ENCODE peak calls at places on chromosome 16, in ten cellular contexts. H is WERI-Rb-1; P is GM23338; B is stomach; C is mammary epithelial cell; M is neural progenitor cell; K is left lung; R is CD8-positive, alpha-beta memory T cell; U is HCT116; I is CD4-positive, alpha-beta T cell. Z is an unnamed sample.

GRCh38 chr16:641326-642188 is at the start of gene MCRIP2:
- DNase-seq in H (peak), C (peak), M (peak), R (peak), I (no peak), P (peak), U (no peak), K (peak), B (peak), Z (no peak)

GRCh38 chr16:47197536-47198179 is 53.9 kb upstream of the NETO2 start:
- DNase-seq in P (no peak), C (no peak), U (no peak), M (no peak), R (no peak), I (no peak), H (no peak), K (no peak), B (no peak), Z (no peak)

GRCh38 chr16:31265329-31266245 is 5.8 kb downstream of the ITGAM start:
- DNase-seq in K (peak), M (no peak), C (peak), I (no peak), R (peak), P (peak), U (no peak), B (peak), H (no peak), Z (peak)

GRCh38 chr16:84709609-84710008 is 9.8 kb downstream of the USP10 start:
- DNase-seq in M (no peak), P (no peak), R (no peak), I (no peak), B (no peak), K (no peak), U (no peak), H (no peak), C (no peak), Z (no peak)

GRCh38 chr16:58497468-58497867 is 2.5 kb upstream of the NDRG4 start:
- DNase-seq in M (no peak), I (no peak), C (no peak), P (no peak), U (no peak), B (no peak), H (no peak), R (no peak), K (no peak), Z (no peak)

GRCh38 chr16:69691980-69692911 is 34.1 kb downstream of the NQO1 start:
- DNase-seq in K (no peak), I (no peak), P (no peak), R (no peak), M (no peak), C (peak), U (no peak), B (no peak), H (no peak), Z (peak)

GRCh38 chr16:64540449-64540848 is 581.4 kb downstream of the CDH11 start:
- DNase-seq in B (no peak), C (no peak), K (no peak), U (no peak), R (no peak), H (no peak), I (no peak), P (no peak), M (no peak), Z (no peak)

GRCh38 chr16:1762879-1763520 is 8.3 kb downstream of the NME3 start:
- DNase-seq in R (no peak), B (peak), M (peak), C (no peak), P (no peak), I (no peak), U (no peak), H (no peak), K (no peak), Z (no peak)

GRCh38 chr16:72827907-72828306 is 220.0 kb downstream of the ZFHX3 start:
- DNase-seq in R (no peak), I (no peak), K (no peak), M (no peak), C (no peak), P (no peak), U (no peak), H (no peak), B (no peak), Z (no peak)
- H3K27ac ChIP-seq in R (no peak), I (no peak), K (no peak), M (no peak), C (no peak), P (no peak), U (no peak), H (no peak), B (no peak), Z (no peak)

DNA sequence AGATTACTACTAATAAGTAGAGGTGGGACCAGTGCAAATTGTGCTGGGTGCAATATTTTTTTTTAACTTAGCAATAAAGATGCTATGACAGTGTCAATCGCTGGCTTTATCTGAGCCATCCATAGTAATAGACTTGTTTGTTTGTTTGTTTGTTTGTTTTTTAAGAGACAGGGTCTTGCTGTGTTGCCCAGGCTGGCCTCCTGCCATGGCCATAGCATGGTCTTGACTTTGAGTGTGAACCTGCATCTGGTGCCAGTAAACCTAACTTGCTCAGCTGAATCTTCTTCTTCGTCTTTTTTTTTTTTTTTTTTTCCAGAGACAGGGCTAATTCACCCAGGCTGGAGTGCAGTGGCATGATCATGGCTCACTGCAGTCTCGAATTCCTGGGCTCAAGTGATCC is 46.6 kb downstream of the ZNRF1 start:
- DNase-seq in M (no peak), P (no peak), U (no peak), B (no peak), I (no peak), H (no peak), R (no peak), C (no peak), K (no peak), Z (no peak)
- H3K27ac ChIP-seq in M (no peak), P (no peak), U (no peak), B (peak), I (no peak), H (no peak), R (no peak), C (no peak), K (peak), Z (no peak)

GRCh38 chr16:57043248-57043647 is 49.1 kb upstream of the CPNE2 start:
- DNase-seq in U (no peak), I (no peak), K (no peak), M (no peak), R (no peak), C (no peak), B (no peak), H (no peak), P (no peak), Z (no peak)
- H3K27ac ChIP-seq in U (no peak), I (peak), K (peak), M (no peak), R (no peak), C (no peak), B (no peak), H (no peak), P (no peak), Z (no peak)

GRCh38 chr16:27752241-27752640 is 202.3 kb downstream of the KATNIP start:
- DNase-seq in B (no peak), C (no peak), I (no peak), U (no peak), H (no peak), M (no peak), K (no peak), P (no peak), R (no peak), Z (no peak)
- H3K27ac ChIP-seq in B (no peak), C (no peak), I (no peak), U (no peak), H (no peak), M (no peak), K (no peak), P (no peak), R (no peak), Z (no peak)

GRCh38 chr16:23901178-23902131 is 65.7 kb downstream of the PRKCB start:
- DNase-seq in R (no peak), U (no peak), C (no peak), M (peak), H (no peak), B (no peak), I (no peak), P (peak), K (no peak), Z (no peak)
- H3K27ac ChIP-seq in R (peak), U (no peak), C (no peak), M (no peak), H (no peak), B (no peak), I (no peak), P (no peak), K (no peak), Z (no peak)

DNA sequence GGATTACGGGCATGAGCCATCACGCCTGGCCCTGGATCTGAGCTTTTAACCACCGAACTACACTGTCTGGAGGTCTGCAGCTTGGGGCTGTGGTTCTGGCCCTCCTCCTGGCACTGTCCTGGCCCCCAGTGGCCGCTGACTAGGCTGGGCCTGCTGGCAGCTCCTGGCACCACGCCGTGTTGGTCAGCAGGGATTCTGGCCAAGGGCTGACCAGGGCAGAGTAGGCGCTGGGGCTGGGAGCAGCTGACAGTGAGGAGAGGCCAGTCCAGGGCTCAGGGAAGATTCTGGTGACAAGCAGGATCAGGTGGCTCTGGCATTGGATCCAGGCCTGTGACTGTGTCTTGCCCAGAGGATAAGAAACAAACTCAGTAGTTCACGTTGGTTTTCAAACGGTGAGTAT is 14.6 kb downstream of the EEF2K start:
- DNase-seq in H (no peak), C (no peak), R (no peak), U (no peak), K (no peak), M (no peak), B (peak), P (no peak), I (no peak), Z (no peak)
- H3K27ac ChIP-seq in H (no peak), C (no peak), R (no peak), U (no peak), K (peak), M (no peak), B (no peak), P (no peak), I (no peak), Z (no peak)

GRCh38 chr16:67563708-67564468 is 1.6 kb downstream of the CTCF start:
- DNase-seq in H (no peak), I (peak), C (peak), U (no peak), M (peak), P (peak), R (peak), B (peak), K (peak), Z (no peak)

GRCh38 chr16:67561501-67561823 is 864 bp upstream of the CTCF start:
- DNase-seq in K (no peak), I (no peak), U (no peak), B (no peak), H (no peak), M (no peak), R (no peak), P (peak), C (no peak), Z (no peak)

GRCh38 chr16:67562918-67563707 is 787 bp downstream of the CTCF start:
- DNase-seq in C (peak), P (peak), I (peak), M (peak), U (peak), K (peak), B (peak), R (peak), H (peak), Z (no peak)

GRCh38 chr16:67561824-67562525 is 351 bp upstream of the CTCF start:
- DNase-seq in B (peak), M (peak), I (peak), R (peak), P (peak), U (peak), C (peak), K (peak), H (peak), Z (peak)

GRCh38 chr16:67562526-67562917 is at the start of gene CTCF:
- DNase-seq in K (peak), C (peak), R (peak), I (no peak), P (peak), M (peak), H (peak), B (peak), U (peak), Z (no peak)
- H3K27ac ChIP-seq in K (peak), C (peak), R (peak), I (peak), P (peak), M (peak), H (peak), B (peak), U (peak), Z (peak)

DNA sequence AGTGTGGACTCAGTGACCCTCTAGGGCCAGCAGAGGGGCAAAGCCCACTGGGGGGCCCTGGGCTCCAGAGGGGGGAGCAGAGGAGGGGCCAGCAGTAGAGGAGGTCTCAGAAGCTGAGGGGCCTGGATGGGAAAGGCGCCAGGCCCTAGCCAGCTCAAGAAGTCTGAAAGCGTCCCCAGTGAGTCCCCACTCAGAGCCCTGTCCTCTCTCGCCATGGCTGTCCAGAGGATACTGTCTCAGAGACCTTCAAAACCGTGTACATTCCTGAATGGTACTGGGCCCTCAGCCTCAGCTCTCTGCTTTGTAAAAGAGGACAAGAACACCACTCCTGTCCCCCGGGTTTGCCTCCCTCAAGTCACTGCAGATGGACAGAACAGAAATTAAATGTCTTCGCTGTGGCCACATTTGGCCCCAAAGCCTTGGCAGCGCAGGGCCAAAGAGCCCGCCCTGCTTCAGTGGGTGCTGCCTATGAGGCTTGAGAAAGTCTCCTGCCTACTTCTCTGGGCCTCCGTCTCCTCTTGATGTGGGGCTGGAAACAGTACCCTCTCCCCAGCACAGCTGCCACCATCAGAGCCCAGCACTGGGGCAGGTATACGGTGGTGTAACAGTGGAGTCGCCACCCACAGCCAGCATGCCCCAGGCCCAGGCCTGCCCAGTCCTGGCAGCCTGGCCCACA is 3.6 kb upstream of the TPPP3 start:
- DNase-seq in M (no peak), I (no peak), C (no peak), R (no peak), K (no peak), P (no peak), U (no peak), B (no peak), H (no peak), Z (no peak)
- H3K27ac ChIP-seq in M (no peak), I (no peak), C (peak), R (no peak), K (peak), P (no peak), U (no peak), B (peak), H (peak), Z (no peak)

DNA sequence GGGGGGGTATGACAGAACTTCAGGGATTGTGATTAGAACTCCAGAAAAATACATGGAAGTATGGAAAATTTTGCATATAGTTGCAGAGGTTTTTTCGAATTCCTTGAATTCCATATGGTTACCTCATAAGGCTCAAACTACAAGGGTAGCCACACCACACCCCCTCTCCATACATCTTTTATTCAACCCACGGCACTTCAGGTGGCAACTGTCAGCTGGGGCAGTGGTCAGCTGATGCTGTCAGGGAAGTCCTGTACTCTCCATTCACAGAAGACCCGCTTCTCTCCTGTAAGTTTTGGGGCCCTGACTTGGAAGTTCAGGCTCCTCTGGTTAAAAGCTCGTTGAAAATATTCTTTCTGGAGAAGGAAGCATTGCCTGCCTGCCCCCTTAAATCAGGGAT is 57.5 kb upstream of the CLEC19A start:
- DNase-seq in P (peak), C (no peak), U (no peak), M (no peak), I (no peak), R (no peak), B (no peak), H (no peak), K (no peak), Z (no peak)
- H3K27ac ChIP-seq in P (no peak), C (no peak), U (no peak), M (no peak), I (no peak), R (no peak), B (no peak), H (no peak), K (no peak), Z (no peak)

GRCh38 chr16:10919003-10919351 is 23.3 kb downstream of the DEXI start:
- DNase-seq in C (no peak), K (no peak), B (no peak), R (no peak), H (no peak), P (no peak), I (no peak), M (no peak), U (no peak), Z (no peak)

GRCh38 chr16:10922328-10923145 is 19.7 kb downstream of the DEXI start:
- DNase-seq in R (no peak), B (no peak), K (peak), C (no peak), I (no peak), H (no peak), P (no peak), U (no peak), M (no peak), Z (no peak)

GRCh38 chr16:10923146-10923649 is 19.1 kb downstream of the DEXI start:
- DNase-seq in H (no peak), M (no peak), P (peak), C (no peak), I (no peak), U (no peak), R (no peak), K (no peak), B (no peak), Z (no peak)

GRCh38 chr16:10921536-10922327 is 20.5 kb downstream of the DEXI start:
- DNase-seq in R (no peak), B (no peak), K (no peak), H (no peak), C (no peak), P (no peak), I (no peak), M (no peak), U (no peak), Z (no peak)

DNA sequence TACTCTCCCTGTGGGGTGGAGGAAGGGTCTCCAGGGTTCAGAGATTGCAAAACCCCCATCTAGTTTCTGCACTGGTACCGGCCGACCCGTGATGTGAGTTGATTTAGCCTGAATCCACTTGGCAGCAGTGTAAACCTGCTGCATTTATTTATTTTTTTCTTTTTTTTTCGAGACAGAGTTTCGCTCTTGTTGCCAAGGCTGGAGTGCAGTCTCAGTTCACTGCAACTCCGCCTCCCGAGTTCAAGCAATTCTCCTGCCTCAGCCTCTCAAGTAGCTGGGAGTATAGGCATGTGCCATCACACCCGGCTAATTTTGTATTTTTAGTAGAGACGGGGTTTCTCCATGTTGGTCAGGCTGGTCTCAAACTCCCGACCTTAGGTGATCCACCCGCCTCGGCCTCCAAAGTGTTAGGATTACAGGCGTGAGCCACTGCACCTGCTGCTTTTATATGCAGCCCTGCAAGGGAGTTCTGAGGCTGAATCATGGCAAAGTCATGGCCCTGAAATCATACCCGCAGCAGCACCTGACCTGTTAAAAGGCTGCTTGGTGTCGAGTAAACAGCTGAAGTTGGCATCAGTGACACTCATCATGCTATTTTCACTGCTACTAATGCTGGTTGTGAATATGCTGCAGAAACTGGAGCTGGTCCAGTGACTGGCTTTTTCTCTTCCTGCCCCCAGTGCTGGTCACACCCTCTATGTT is 21.4 kb downstream of the DEXI start:
- DNase-seq in M (no peak), H (no peak), P (no peak), U (no peak), B (no peak), C (no peak), I (no peak), R (no peak), K (no peak), Z (no peak)
- H3K27ac ChIP-seq in M (no peak), H (no peak), P (no peak), U (no peak), B (no peak), C (no peak), I (no peak), R (no peak), K (peak), Z (no peak)